ENCODE peak calls at places on chromosome 5, in nine cellular contexts. Z is spleen; R is uterus; J is upper lobe of right lung; M is heart left ventricle; C is endodermal cell; X is fibroblast of lung; W is astrocyte; S is CD8-positive, alpha-beta T cell. L is an unnamed sample. For H3K4me1 and H3K9me3, the result is how much of the 10 kb centered on the place peaks cover.

GRCh38 chr5:136886623-136887022 is 521.3 kb upstream of the TRPC7 start:
- DNase-seq in C (no peak), M (no peak), W (no peak), S (no peak), J (no peak), R (no peak), Z (no peak), X (no peak), L (no peak)

GRCh38 chr5:54215233-54215736 is 95.1 kb downstream of the ARL15 start:
- DNase-seq in J (no peak), C (peak), X (no peak), M (no peak), S (no peak), Z (no peak), W (no peak), R (no peak), L (no peak)

GRCh38 chr5:122400961-122401360 is 88.9 kb downstream of the SNCAIP start:
- DNase-seq in S (no peak), J (no peak), C (no peak), R (no peak), W (no peak), X (no peak), M (no peak), Z (no peak), L (no peak)

GRCh38 chr5:56829137-56829536 is 13.8 kb downstream of the MAP3K1 start:
- DNase-seq in X (peak), J (no peak), R (no peak), M (no peak), S (no peak), Z (peak), C (no peak), W (peak), L (no peak)

GRCh38 chr5:167899490-167899889 is 392.0 kb upstream of the WWC1 start:
- DNase-seq in J (no peak), R (no peak), X (peak), W (peak), S (no peak), Z (no peak), M (no peak), C (no peak), L (no peak)

GRCh38 chr5:152113401-152113800 is 188.8 kb upstream of the GLRA1 start:
- DNase-seq in X (peak), M (no peak), Z (no peak), R (no peak), W (no peak), J (no peak), S (no peak), C (no peak), L (no peak)

GRCh38 chr5:110623875-110624274 is 102.6 kb downstream of the TMEM232 start:
- DNase-seq in Z (no peak), W (peak), C (no peak), J (no peak), X (peak), R (no peak), M (no peak), S (no peak), L (no peak)

GRCh38 chr5:118060833-118061232 is 927.5 kb downstream of the DTWD2 start:
- DNase-seq in R (no peak), Z (no peak), X (no peak), J (no peak), C (no peak), S (no peak), M (no peak), W (no peak), L (no peak)

GRCh38 chr5:1487079-1487764 is 36.5 kb downstream of the LPCAT1 start:
- DNase-seq in R (no peak), Z (no peak), X (no peak), W (no peak), M (no peak), J (no peak), S (no peak), C (no peak), L (no peak)

GRCh38 chr5:64939772-64940510 is 171.2 kb downstream of the CWC27 start:
- DNase-seq in C (peak), M (peak), R (peak), S (no peak), W (no peak), Z (peak), X (peak), J (peak), L (peak)

GRCh38 chr5:104421431-104421830 is 858.8 kb upstream of the NUDT12 start:
- DNase-seq in Z (no peak), S (no peak), X (no peak), C (no peak), W (no peak), J (no peak), M (no peak), R (no peak), L (no peak)

GRCh38 chr5:143214890-143215289 is 188.6 kb downstream of the NR3C1 start:
- DNase-seq in C (no peak), W (no peak), J (no peak), Z (no peak), R (no peak), S (no peak), M (no peak), X (no peak), L (no peak)

GRCh38 chr5:176894298-176894697 is 4.8 kb downstream of the HK3 start:
- DNase-seq in R (no peak), X (no peak), M (no peak), S (no peak), Z (no peak), J (no peak), W (no peak), C (no peak), L (no peak)

GRCh38 chr5:143139585-143139984 is 263.9 kb downstream of the NR3C1 start:
- DNase-seq in S (no peak), R (no peak), W (no peak), M (peak), X (no peak), J (no peak), C (no peak), Z (no peak), L (no peak)

GRCh38 chr5:133245191-133246052 is 193.6 kb downstream of the HSPA4 start:
- DNase-seq in Z (peak), C (no peak), W (peak), J (no peak), S (no peak), R (no peak), X (peak), M (no peak), L (no peak)

GRCh38 chr5:92662741-92663140 is 918.3 kb downstream of the NR2F1-AS1 start:
- DNase-seq in M (no peak), Z (no peak), S (no peak), X (no peak), R (no peak), J (no peak), W (no peak), C (no peak), L (no peak)

GRCh38 chr5:126503602-126504104 is 80.4 kb downstream of the GRAMD2B start:
- DNase-seq in Z (no peak), S (no peak), C (no peak), R (peak), J (no peak), X (peak), M (peak), W (peak), L (no peak)

GRCh38 chr5:96972599-96973334 is 36.9 kb downstream of the LNPEP start:
- DNase-seq in X (no peak), C (no peak), Z (no peak), W (no peak), J (no peak), M (no peak), S (no peak), R (no peak), L (no peak)

GRCh38 chr5:106454050-106454449 is 1216.7 kb downstream of the EFNA5 start:
- DNase-seq in J (no peak), M (no peak), R (no peak), Z (no peak), S (no peak), W (no peak), C (no peak), X (no peak), L (no peak)

GRCh38 chr5:149071756-149072155 is 8.9 kb upstream of the SH3TC2 start:
- DNase-seq in S (no peak), M (no peak), W (no peak), J (no peak), X (no peak), Z (no peak), R (no peak), C (no peak), L (no peak)

GRCh38 chr5:32572778-32573480 is 12.4 kb upstream of the SUB1 start:
- DNase-seq in Z (no peak), R (no peak), J (no peak), X (no peak), W (no peak), C (no peak), M (no peak), S (no peak), L (no peak)

GRCh38 chr5:134003064-134003956 is 1.5 kb downstream of the VDAC1 start:
- DNase-seq in J (peak), R (no peak), X (no peak), M (no peak), C (no peak), W (no peak), S (no peak), Z (peak), L (no peak)

GRCh38 chr5:134092875-134093274 is 21.6 kb upstream of the TCF7 start:
- DNase-seq in Z (no peak), C (no peak), X (peak), J (no peak), W (peak), S (no peak), R (no peak), M (no peak), L (peak)

GRCh38 chr5:56259002-56259511 is 25.9 kb upstream of the ANKRD55 start:
- DNase-seq in Z (no peak), S (no peak), M (no peak), W (peak), R (no peak), J (no peak), C (no peak), X (peak), L (no peak)

GRCh38 chr5:154868702-154869101 is 10.3 kb downstream of the CNOT8 start:
- DNase-seq in M (no peak), W (no peak), Z (no peak), C (peak), R (no peak), X (no peak), S (no peak), J (no peak), L (no peak)

GRCh38 chr5:24365406-24365805 is 279.4 kb downstream of the CDH10 start:
- DNase-seq in S (no peak), J (no peak), C (no peak), X (peak), M (no peak), W (peak), R (no peak), Z (no peak), L (no peak)

GRCh38 chr5:173468821-173469251 is 140.6 kb upstream of the STC2 start:
- DNase-seq in C (no peak), W (peak), X (peak), J (no peak), R (no peak), Z (no peak), M (no peak), S (no peak), L (no peak)

GRCh38 chr5:35672995-35673394 is 55.3 kb downstream of the SPEF2 start:
- DNase-seq in R (no peak), M (no peak), S (peak), C (peak), W (no peak), Z (no peak), X (no peak), J (no peak), L (no peak)

GRCh38 chr5:10307206-10308148 is at the start of gene CMBL:
- DNase-seq in J (peak), R (peak), X (peak), C (peak), M (peak), S (no peak), W (peak), Z (peak), L (peak)

GRCh38 chr5:100791376-100791775 is 111.7 kb downstream of the ST8SIA4 start:
- DNase-seq in S (no peak), M (no peak), Z (no peak), C (no peak), R (no peak), J (no peak), X (no peak), W (no peak), L (no peak)

GRCh38 chr5:95761771-95762680 is 30.9 kb downstream of the RHOBTB3 start:
- DNase-seq in M (no peak), S (no peak), J (no peak), X (peak), W (peak), R (no peak), C (no peak), Z (no peak), L (no peak)

GRCh38 chr5:111229126-111229525 is 4.9 kb downstream of the CAMK4 start:
- DNase-seq in X (no peak), M (no peak), J (no peak), R (no peak), C (no peak), S (no peak), Z (no peak), W (no peak), L (no peak)

GRCh38 chr5:114953559-114953958 is 216.1 kb downstream of the TRIM36 start:
- DNase-seq in X (no peak), S (no peak), Z (no peak), C (no peak), M (no peak), W (no peak), J (no peak), R (no peak), L (no peak)

GRCh38 chr5:124661317-124662141 is 84.9 kb downstream of the ZNF608 start:
- DNase-seq in S (no peak), W (peak), M (no peak), X (peak), C (peak), J (no peak), Z (no peak), R (no peak), L (no peak)

GRCh38 chr5:155530046-155530445 is 516.5 kb downstream of the KIF4B start:
- DNase-seq in R (no peak), M (no peak), S (no peak), J (no peak), C (no peak), X (peak), W (peak), Z (no peak), L (no peak)

GRCh38 chr5:52798952-52799351 is 11.2 kb downstream of the ITGA1 start:
- DNase-seq in M (no peak), J (no peak), C (no peak), Z (no peak), W (no peak), R (no peak), S (no peak), X (no peak), L (no peak)
- H3K4me1 ChIP-seq in M (half or more), J (half or more), C (under half), Z (half or more), W (under half), R (under half), S (under half), X (under half), L (under half)

DNA sequence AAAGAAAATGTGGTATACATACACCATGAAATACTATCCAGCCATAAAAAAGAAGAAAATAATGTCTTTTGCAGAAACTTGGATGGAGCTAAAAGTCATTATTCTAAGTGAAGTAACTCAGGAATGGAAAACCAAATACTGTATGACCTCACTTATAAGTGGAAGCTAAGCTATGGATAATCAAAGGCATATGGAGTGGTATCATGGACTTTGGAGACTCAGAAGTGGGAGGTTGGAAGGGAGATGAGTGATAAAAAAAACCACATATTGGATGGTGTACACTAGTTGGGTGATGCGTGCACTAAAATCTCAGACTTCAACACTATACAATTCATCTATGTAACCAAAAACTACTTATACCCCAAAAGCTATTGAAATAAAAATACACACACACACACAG is 24.6 kb downstream of the ADAMTS12 start:
- DNase-seq in R (no peak), M (no peak), X (no peak), S (no peak), Z (no peak), C (no peak), W (no peak), J (no peak), L (no peak)
- H3K9me3 ChIP-seq in R (under half), M (under half), X (under half), S (under half), Z (under half), C (under half), W (under half), J (under half), L (under half)

GRCh38 chr5:6166698-6167394 is 211.5 kb downstream of the MED10 start:
- DNase-seq in M (no peak), J (no peak), W (no peak), X (no peak), R (no peak), S (no peak), C (no peak), Z (no peak), L (no peak)
- TF ChIP-seq CTCF in M (no peak), J (no peak), W (no peak), X (no peak), R (no peak), S (no peak), C (peak), Z (no peak), L (no peak)

DNA sequence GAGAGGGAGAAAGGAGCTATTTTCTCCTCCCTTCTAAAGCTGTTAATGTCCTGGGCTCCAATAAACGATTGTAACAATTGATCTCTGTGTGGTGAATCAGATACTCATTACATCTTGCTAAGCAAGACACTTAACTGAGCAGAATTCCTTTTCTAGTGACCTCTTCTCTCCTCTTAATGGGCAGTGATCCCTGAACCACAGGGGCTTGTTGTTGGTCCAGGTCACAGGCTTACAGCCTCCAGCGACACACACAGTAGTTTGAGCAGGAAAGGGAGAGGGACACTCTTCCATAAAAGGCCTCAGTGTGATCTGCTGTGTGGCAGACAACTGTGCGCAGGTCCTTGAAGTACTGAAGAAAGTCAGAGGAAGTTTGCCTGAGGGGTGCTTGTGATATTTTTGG is 58.5 kb upstream of the MYO10 start:
- DNase-seq in X (no peak), W (no peak), C (peak), M (no peak), R (no peak), J (no peak), S (no peak), Z (no peak), L (no peak)
- H3K4me1 ChIP-seq in X (under half), W (under half), C (under half), M (under half), R (under half), J (under half), S (under half), Z (under half), L (under half)

GRCh38 chr5:13081116-13081515 is 863.4 kb downstream of the DNAH5 start:
- DNase-seq in Z (no peak), R (no peak), C (no peak), M (no peak), J (no peak), S (no peak), W (no peak), X (no peak), L (no peak)
- H3K9me3 ChIP-seq in Z (under half), R (under half), C (under half), M (under half), J (under half), S (under half), W (under half), X (under half), L (half or more)

DNA sequence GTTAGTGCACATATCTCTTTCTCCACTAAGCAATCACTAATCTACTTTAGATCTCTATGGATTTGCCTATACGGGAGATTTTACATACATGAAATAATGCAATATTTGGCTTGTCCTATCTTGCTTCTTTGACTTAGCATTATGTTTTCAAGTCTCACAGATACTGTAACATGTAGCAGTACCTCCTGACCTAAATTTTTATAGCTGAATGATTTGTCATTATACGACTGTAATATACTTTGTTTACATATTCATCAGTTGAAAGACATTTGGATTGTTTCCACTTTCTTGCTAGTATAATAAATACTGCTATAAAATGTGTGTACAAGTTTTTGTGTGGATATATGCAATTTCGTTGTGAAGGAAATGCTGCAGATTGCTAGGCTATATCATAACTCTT is 1520.8 kb upstream of the CDH6 start:
- DNase-seq in S (no peak), M (no peak), Z (no peak), X (no peak), R (no peak), C (no peak), W (no peak), J (no peak), L (no peak)
- TF ChIP-seq CTCF in S (no peak), M (no peak), Z (no peak), X (no peak), R (no peak), C (no peak), W (no peak), J (no peak), L (no peak)

DNA sequence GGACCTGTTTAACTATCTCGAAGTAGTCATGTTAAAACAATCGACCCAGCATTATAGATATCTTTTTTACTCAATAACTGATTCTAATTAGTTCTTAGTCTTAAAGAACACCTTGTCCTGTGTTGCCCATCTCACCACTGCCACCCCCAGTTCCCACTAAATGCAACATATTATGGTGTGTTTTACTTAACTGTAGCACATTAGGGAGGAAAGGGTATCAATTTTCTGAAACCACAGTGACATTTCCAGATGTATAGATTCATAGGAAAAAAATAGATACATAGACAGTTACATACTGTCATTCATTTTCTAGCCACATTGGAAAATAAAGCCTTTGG is 221.1 kb downstream of the MEF2C start:
- DNase-seq in W (no peak), S (no peak), M (no peak), J (no peak), R (no peak), C (no peak), Z (no peak), X (no peak), L (no peak)
- H3K4me1 ChIP-seq in W (under half), S (under half), M (under half), J (under half), R (under half), C (under half), Z (under half), X (under half), L (under half)

DNA sequence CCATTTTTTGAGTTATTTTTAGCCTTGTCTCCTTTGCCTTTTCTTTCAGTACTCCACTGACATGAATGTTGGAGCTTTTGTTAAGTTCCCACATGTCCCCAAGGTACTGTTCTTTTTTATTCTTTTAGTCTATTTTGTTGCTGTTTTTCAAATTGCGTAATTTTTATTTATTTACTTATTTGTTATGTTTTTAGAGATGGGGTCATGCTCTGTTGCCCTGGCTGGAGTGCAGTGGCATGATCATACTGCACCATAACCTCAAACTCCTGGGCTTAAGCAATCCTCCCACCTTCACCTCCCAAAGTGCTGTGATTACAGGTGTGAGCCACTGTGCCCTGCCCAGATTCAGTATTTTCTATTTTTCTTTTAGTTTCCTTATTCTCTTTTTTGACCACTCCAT is 5.4 kb upstream of the PCDHA1 start:
- DNase-seq in S (no peak), M (no peak), C (no peak), R (no peak), X (no peak), Z (no peak), J (no peak), W (no peak), L (no peak)
- H3K9me3 ChIP-seq in S (under half), M (half or more), C (under half), R (under half), X (under half), Z (half or more), J (under half), W (under half), L (half or more)

DNA sequence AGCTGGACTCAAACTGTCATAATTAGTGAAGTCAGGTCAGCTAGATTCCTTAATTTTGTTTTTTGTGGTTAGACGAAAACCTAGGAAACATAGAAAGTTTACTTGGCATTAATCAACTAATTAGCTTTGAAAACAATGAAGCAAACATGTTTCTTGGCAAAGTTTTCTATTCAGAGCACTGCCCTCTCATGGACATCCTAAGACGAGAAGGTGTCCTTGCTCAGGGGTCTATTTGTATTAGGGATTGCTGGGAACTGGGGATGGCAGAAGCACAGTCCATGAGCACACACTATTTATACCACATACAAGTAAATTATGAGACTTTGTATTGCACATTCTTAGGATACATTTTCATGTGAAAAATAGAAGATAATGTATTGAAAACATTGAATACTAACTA is 49.7 kb downstream of the POC5 start:
- DNase-seq in Z (no peak), R (no peak), C (no peak), W (no peak), J (no peak), X (no peak), M (no peak), S (no peak), L (no peak)
- TF ChIP-seq CTCF in Z (no peak), R (no peak), C (peak), W (no peak), J (no peak), X (no peak), M (no peak), S (no peak), L (no peak)

L was measured in mucosa of descending colon.